ENCODE peak calls at places on chromosome 3, in five cellular contexts. M is IMR-90, R is AG04450, K is adipocyte, J is GM10248. P is an unnamed sample.

GRCh38 chr3:131328739-131329138 is 52.8 kb upstream of the NUDT16 start:
- DNase-seq in K (no peak), R (no peak), J (no peak), M (no peak), P (no peak)

GRCh38 chr3:17151598-17152373 is 267.0 kb downstream of the PLCL2 start:
- DNase-seq in R (no peak), K (no peak), M (no peak), J (peak), P (no peak)

GRCh38 chr3:196323723-196324122 is 5.7 kb upstream of the DYNLT2B start:
- DNase-seq in J (no peak), K (no peak), M (peak), R (no peak), P (no peak)

GRCh38 chr3:185559706-185560090 is 7.3 kb upstream of the LIPH start:
- DNase-seq in J (no peak), M (no peak), K (no peak), R (no peak), P (no peak)

GRCh38 chr3:53721187-53721946 is 124.9 kb downstream of the CHDH start:
- DNase-seq in M (peak), R (no peak), J (no peak), K (no peak), P (no peak)

GRCh38 chr3:63995056-63995576 is 28.2 kb downstream of the PSMD6 start:
- DNase-seq in K (no peak), R (no peak), M (no peak), J (no peak), P (no peak)

GRCh38 chr3:159789742-159790635 is 198.6 kb upstream of the IL12A start:
- DNase-seq in R (no peak), J (no peak), K (no peak), M (no peak), P (no peak)

GRCh38 chr3:171615281-171615680 is 155.1 kb upstream of the TNIK start:
- DNase-seq in K (peak), J (no peak), M (no peak), R (no peak), P (no peak)

GRCh38 chr3:16400143-16400935 is 113.2 kb downstream of the RFTN1 start:
- DNase-seq in K (no peak), M (no peak), J (no peak), R (no peak), P (no peak)

GRCh38 chr3:48402281-48402732 is 27.6 kb downstream of the PLXNB1 start:
- DNase-seq in M (peak), J (no peak), R (peak), K (peak), P (peak)

GRCh38 chr3:10883478-10884234 is 67.6 kb downstream of the SLC6A11 start:
- DNase-seq in R (no peak), J (peak), M (peak), K (peak), P (no peak)

GRCh38 chr3:50671331-50671730 is 3.4 kb upstream of the DOCK3 start:
- DNase-seq in K (peak), R (peak), M (peak), J (no peak), P (peak)

P was measured in HS-27A.